ENCODE peak calls at places on chromosomes 13 and 19, in seven cellular contexts. C is adrenal gland; L is CD4-positive, alpha-beta memory T cell; J is upper lobe of right lung; A is psoas muscle; T is left lung; R is colonic mucosa. D is an unnamed sample.

GRCh38 chr13:94886191-94886590 is 173.8 kb upstream of the SOX21 start:
- DNase-seq in J (no peak), L (no peak), C (no peak), T (no peak), A (no peak), R (no peak), D (no peak)

GRCh38 chr13:67642638-67643037 is 412.5 kb upstream of the PCDH9 start:
- DNase-seq in C (no peak), J (no peak), A (no peak), T (no peak), L (no peak), R (no peak), D (no peak)

GRCh38 chr13:83613524-83613923 is 268.8 kb downstream of the SLITRK1 start:
- DNase-seq in A (no peak), R (no peak), C (no peak), T (no peak), J (no peak), L (no peak), D (no peak)

GRCh38 chr19:40862333-40862732 is 12.1 kb upstream of the CYP2A6 start:
- DNase-seq in L (no peak), R (no peak), J (no peak), T (no peak), C (no peak), A (no peak), D (no peak)

GRCh38 chr13:19910336-19911072 is 47.1 kb upstream of the ZMYM5 start:
- DNase-seq in T (no peak), A (no peak), C (peak; percentile 9), J (no peak), R (peak; percentile 51), L (no peak), D (no peak)

GRCh38 chr13:29674532-29674931 is 79.0 kb upstream of the SLC7A1 start:
- DNase-seq in T (no peak), J (no peak), C (no peak), L (no peak), R (no peak), A (no peak), D (no peak)

GRCh38 chr13:49922301-49922700 is 13.8 kb downstream of the SPRYD7 start:
- DNase-seq in C (no peak), J (no peak), R (no peak), A (no peak), T (no peak), L (no peak), D (no peak)

GRCh38 chr13:89982406-89983085 is 1364.9 kb upstream of the MIR17HG start:
- DNase-seq in C (no peak), R (no peak), T (no peak), J (no peak), L (no peak), A (no peak), D (no peak)

GRCh38 chr19:31255863-31256600 is 93.2 kb downstream of the TSHZ3 start:
- DNase-seq in C (no peak), R (no peak), J (no peak), T (no peak), L (no peak), A (no peak), D (no peak)

GRCh38 chr19:55613396-55613795 is 7.9 kb downstream of the ZNF865 start:
- DNase-seq in J (no peak), R (no peak), C (no peak), L (peak; percentile 22), T (no peak), A (no peak), D (no peak)

GRCh38 chr13:112679381-112679780 is 10.5 kb upstream of the ATP11A start:
- DNase-seq in C (peak; percentile 35), T (no peak), J (peak; percentile 46), R (no peak), A (no peak), L (no peak), D (no peak)

GRCh38 chr13:30934381-30934780 is 1.9 kb downstream of the TEX26 start:
- DNase-seq in R (no peak), J (no peak), A (no peak), C (no peak), T (no peak), L (no peak), D (no peak)

GRCh38 chr13:29543230-29544215 is 52.0 kb downstream of the SLC7A1 start:
- DNase-seq in C (no peak), J (no peak), R (peak; percentile 29), T (no peak), A (no peak), L (no peak), D (no peak)

GRCh38 chr19:12792048-12792852 is 964 bp downstream of the JUNB start:
- DNase-seq in R (peak; percentile 78), C (peak; percentile 91), T (peak; percentile 79), A (peak; percentile 88), L (peak; percentile 75), J (peak; percentile 89), D (peak; percentile 39)

GRCh38 chr13:35914662-35915061 is 216.5 kb downstream of the DCLK1 start:
- DNase-seq in J (no peak), L (no peak), R (no peak), T (no peak), A (no peak), C (no peak), D (no peak)

GRCh38 chr19:2309734-2310362 is 1.9 kb upstream of the LINGO3 start:
- DNase-seq in J (no peak), R (no peak), L (no peak), T (no peak), C (peak; percentile 71), A (no peak), D (no peak)

GRCh38 chr19:10514211-10515145 is 2.8 kb downstream of the S1PR5 start:
- DNase-seq in L (no peak), C (no peak), A (no peak), T (no peak), J (no peak), R (no peak), D (no peak)

GRCh38 chr13:97018029-97018819 is 23.9 kb upstream of the OXGR1 start:
- DNase-seq in L (peak; percentile 33), R (peak; percentile 35), C (peak; percentile 78), T (no peak), A (no peak), J (no peak), D (peak; percentile 8)

GRCh38 chr19:46461537-46461936 is 9.8 kb downstream of the PNMA8A start:
- DNase-seq in L (no peak), T (no peak), R (no peak), A (no peak), C (no peak), J (no peak), D (no peak)

GRCh38 chr13:109677206-109677605 is 109.2 kb downstream of the IRS2 start:
- DNase-seq in R (no peak), L (no peak), C (no peak), A (no peak), T (no peak), J (no peak), D (no peak)

GRCh38 chr19:46678110-46678732 is 17.2 kb upstream of the DACT3 start:
- DNase-seq in A (peak; percentile 55), R (peak; percentile 53), C (no peak), T (no peak), J (no peak), L (peak; percentile 63), D (no peak)

GRCh38 chr19:7229735-7230134 is 64.5 kb downstream of the INSR start:
- DNase-seq in L (no peak), A (no peak), T (no peak), C (no peak), R (no peak), J (no peak), D (no peak)

GRCh38 chr13:33401238-33401637 is 115.7 kb upstream of the STARD13 start:
- DNase-seq in T (peak; percentile 56), J (peak; percentile 62), C (no peak), R (peak; percentile 78), L (no peak), A (no peak), D (no peak)

GRCh38 chr13:45299194-45299593 is 41.8 kb downstream of the TPT1 start:
- DNase-seq in A (no peak), C (no peak), J (no peak), T (no peak), R (no peak), L (no peak), D (no peak)

GRCh38 chr19:7636691-7637373 is at the start of gene STXBP2:
- DNase-seq in R (peak; percentile 91), L (peak; percentile 92), T (peak; percentile 85), A (peak; percentile 73), J (peak; percentile 94), C (no peak), D (no peak)

GRCh38 chr19:1206063-1206732 is 620 bp downstream of the STK11 start:
- DNase-seq in A (peak; percentile 58), L (no peak), T (no peak), C (no peak), R (no peak), J (no peak), D (no peak)
- H3K27ac ChIP-seq in A (peak overlapping the region; percentile 99), L (peak overlapping the region; percentile 78), T (peak overlapping the region; percentile 75), C (peak overlapping the region; percentile 71), R (peak overlapping the region; percentile 83), J (peak overlapping the region; percentile 80), D (no peak overlapping the region)

GRCh38 chr13:100234006-100234405 is 145.1 kb downstream of the PCCA start:
- DNase-seq in L (no peak), A (no peak), J (no peak), T (no peak), C (no peak), R (no peak), D (no peak)
- H3K27ac ChIP-seq in L (no peak overlapping the region), A (no peak overlapping the region), J (no peak overlapping the region), T (no peak overlapping the region), C (no peak overlapping the region), R (no peak overlapping the region), D (no peak overlapping the region)

DNA sequence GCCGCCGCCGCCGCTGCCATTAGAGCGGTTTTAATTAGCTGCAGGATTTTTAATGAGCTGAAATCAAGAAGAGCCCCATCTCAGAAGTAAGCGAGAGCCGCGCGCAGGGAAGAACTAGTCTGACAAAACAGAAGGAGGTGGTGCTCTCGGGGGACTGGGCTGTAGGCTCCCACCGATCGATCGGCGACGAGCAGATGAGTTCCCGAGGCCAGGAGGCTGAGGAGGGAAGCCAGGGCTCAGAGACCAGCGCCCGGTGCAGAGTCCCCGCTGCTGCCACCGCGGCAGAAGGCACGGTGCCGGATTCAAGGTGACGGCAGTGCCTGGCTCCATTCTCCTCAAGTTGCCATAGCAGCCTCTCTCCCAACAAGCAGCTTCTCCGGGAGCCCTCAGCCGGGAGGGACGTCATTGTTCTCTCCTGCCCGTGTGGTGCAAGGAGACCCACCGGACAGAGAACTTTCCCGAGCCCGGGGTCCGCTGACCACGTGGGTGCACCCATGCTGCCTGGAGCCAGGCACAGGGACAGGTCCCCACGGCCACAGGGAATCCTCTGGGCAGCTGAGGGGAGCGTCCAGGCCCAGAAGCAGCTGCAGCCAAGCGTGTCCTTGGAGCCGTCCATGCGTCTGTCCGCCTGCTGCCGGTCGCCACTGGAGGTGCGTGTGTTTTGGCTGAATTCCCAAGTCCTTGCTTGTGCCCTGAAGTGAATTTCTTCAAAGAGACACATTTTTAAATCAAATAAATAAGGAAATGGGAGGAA is 63.0 kb downstream of the CHST8 start:
- DNase-seq in L (no peak), J (peak; percentile 61), T (peak; percentile 30), R (no peak), A (no peak), C (peak; percentile 63), D (no peak)
- H3K27ac ChIP-seq in L (no peak overlapping the region), J (no peak overlapping the region), T (no peak overlapping the region), R (no peak overlapping the region), A (no peak overlapping the region), C (no peak overlapping the region), D (no peak overlapping the region)

GRCh38 chr19:5954293-5954692 is 23.6 kb downstream of the RANBP3 start:
- DNase-seq in R (no peak), C (no peak), J (no peak), T (no peak), A (no peak), L (no peak), D (no peak)
- H3K27ac ChIP-seq in R (peak overlapping the region; percentile 48), C (peak overlapping the region; percentile 74), J (peak overlapping the region; percentile 52), T (peak overlapping the region; percentile 70), A (peak overlapping the region; percentile 64), L (peak overlapping the region; percentile 47), D (peak overlapping the region; percentile 66)

D was measured in substantia nigra.